ENCODE peak calls at places on chromosome 10, in ten cellular contexts. One of them, this sample, is unnamed.

GRCh38 chr10:3776796-3777571 is 8.0 kb downstream of the KLF6 start:
- DNase-seq in stomach: peak; percentile 71
- DNase-seq in stimulated activated CD8-positive, alpha-beta memory T cell treated with anti-CD3 and anti-CD28 coated beads, Interleukin-2, amount 100 ng/mL, for 1 hour: no peak
- DNase-seq in neuronal stem cell: no peak
- DNase-seq in kidney epithelial cell: no peak
- DNase-seq in SHP77 treated with DMSO at 0.1 percent for 48 hours: no peak
- DNase-seq in psoas muscle: peak; percentile 40
- DNase-seq in thoracic aorta: peak; percentile 76
- DNase-seq in substantia nigra: no peak
- DNase-seq in SK-N-DZ: no peak
- DNase-seq in this sample: no peak

GRCh38 chr10:120478401-120478800 is 21.4 kb downstream of the PLPP4 start:
- DNase-seq in neuronal stem cell: no peak
- DNase-seq in psoas muscle: no peak
- DNase-seq in SK-N-DZ: no peak
- DNase-seq in thoracic aorta: no peak
- DNase-seq in stimulated activated CD8-positive, alpha-beta memory T cell treated with anti-CD3 and anti-CD28 coated beads, Interleukin-2, amount 100 ng/mL, for 1 hour: no peak
- DNase-seq in substantia nigra: no peak
- DNase-seq in kidney epithelial cell: no peak
- DNase-seq in stomach: no peak
- DNase-seq in SHP77 treated with DMSO at 0.1 percent for 48 hours: no peak
- DNase-seq in this sample: no peak

GRCh38 chr10:32417906-32418547 is 27.9 kb upstream of the CCDC7 start:
- DNase-seq in stomach: no peak
- DNase-seq in kidney epithelial cell: no peak
- DNase-seq in stimulated activated CD8-positive, alpha-beta memory T cell treated with anti-CD3 and anti-CD28 coated beads, Interleukin-2, amount 100 ng/mL, for 1 hour: no peak
- DNase-seq in SHP77 treated with DMSO at 0.1 percent for 48 hours: no peak
- DNase-seq in psoas muscle: no peak
- DNase-seq in SK-N-DZ: no peak
- DNase-seq in substantia nigra: no peak
- DNase-seq in neuronal stem cell: no peak
- DNase-seq in thoracic aorta: no peak
- DNase-seq in this sample: no peak

GRCh38 chr10:17409170-17409733 is 45.1 kb downstream of the ST8SIA6 start:
- DNase-seq in kidney epithelial cell: no peak
- DNase-seq in neuronal stem cell: no peak
- DNase-seq in stomach: no peak
- DNase-seq in stimulated activated CD8-positive, alpha-beta memory T cell treated with anti-CD3 and anti-CD28 coated beads, Interleukin-2, amount 100 ng/mL, for 1 hour: no peak
- DNase-seq in SHP77 treated with DMSO at 0.1 percent for 48 hours: no peak
- DNase-seq in substantia nigra: no peak
- DNase-seq in psoas muscle: no peak
- DNase-seq in SK-N-DZ: no peak
- DNase-seq in thoracic aorta: no peak
- DNase-seq in this sample: no peak

GRCh38 chr10:16909961-16910794 is 93.0 kb upstream of the RSU1 start:
- DNase-seq in stimulated activated CD8-positive, alpha-beta memory T cell treated with anti-CD3 and anti-CD28 coated beads, Interleukin-2, amount 100 ng/mL, for 1 hour: no peak
- DNase-seq in psoas muscle: no peak
- DNase-seq in SK-N-DZ: no peak
- DNase-seq in neuronal stem cell: no peak
- DNase-seq in thoracic aorta: no peak
- DNase-seq in substantia nigra: no peak
- DNase-seq in SHP77 treated with DMSO at 0.1 percent for 48 hours: no peak
- DNase-seq in stomach: no peak
- DNase-seq in kidney epithelial cell: no peak
- DNase-seq in this sample: no peak

GRCh38 chr10:82934429-82934828 is 1059.4 kb downstream of the NRG3 start:
- DNase-seq in thoracic aorta: no peak
- DNase-seq in stomach: no peak
- DNase-seq in psoas muscle: no peak
- DNase-seq in SHP77 treated with DMSO at 0.1 percent for 48 hours: no peak
- DNase-seq in kidney epithelial cell: no peak
- DNase-seq in neuronal stem cell: no peak
- DNase-seq in substantia nigra: no peak
- DNase-seq in stimulated activated CD8-positive, alpha-beta memory T cell treated with anti-CD3 and anti-CD28 coated beads, Interleukin-2, amount 100 ng/mL, for 1 hour: no peak
- DNase-seq in SK-N-DZ: peak; percentile 14
- DNase-seq in this sample: peak; percentile 10

GRCh38 chr10:102776779-102777417 is 33.1 kb downstream of the WBP1L start:
- DNase-seq in stimulated activated CD8-positive, alpha-beta memory T cell treated with anti-CD3 and anti-CD28 coated beads, Interleukin-2, amount 100 ng/mL, for 1 hour: no peak
- DNase-seq in thoracic aorta: peak; percentile 85
- DNase-seq in SHP77 treated with DMSO at 0.1 percent for 48 hours: no peak
- DNase-seq in neuronal stem cell: peak; percentile 56
- DNase-seq in substantia nigra: peak; percentile 26
- DNase-seq in stomach: peak; percentile 71
- DNase-seq in psoas muscle: peak; percentile 85
- DNase-seq in kidney epithelial cell: peak; percentile 98
- DNase-seq in SK-N-DZ: no peak
- DNase-seq in this sample: peak; percentile 89

GRCh38 chr10:87053121-87053520 is 33.0 kb downstream of the FAM25A start:
- DNase-seq in SHP77 treated with DMSO at 0.1 percent for 48 hours: no peak
- DNase-seq in stimulated activated CD8-positive, alpha-beta memory T cell treated with anti-CD3 and anti-CD28 coated beads, Interleukin-2, amount 100 ng/mL, for 1 hour: no peak
- DNase-seq in thoracic aorta: no peak
- DNase-seq in substantia nigra: peak; percentile 20
- DNase-seq in neuronal stem cell: no peak
- DNase-seq in SK-N-DZ: no peak
- DNase-seq in kidney epithelial cell: no peak
- DNase-seq in stomach: peak; percentile 45
- DNase-seq in psoas muscle: no peak
- DNase-seq in this sample: no peak

GRCh38 chr10:52906046-52906445 is 133.5 kb upstream of the MBL2 start:
- DNase-seq in kidney epithelial cell: peak; percentile 28
- DNase-seq in substantia nigra: no peak
- DNase-seq in SK-N-DZ: no peak
- DNase-seq in stomach: no peak
- DNase-seq in psoas muscle: no peak
- DNase-seq in SHP77 treated with DMSO at 0.1 percent for 48 hours: no peak
- DNase-seq in thoracic aorta: no peak
- DNase-seq in stimulated activated CD8-positive, alpha-beta memory T cell treated with anti-CD3 and anti-CD28 coated beads, Interleukin-2, amount 100 ng/mL, for 1 hour: no peak
- DNase-seq in neuronal stem cell: no peak
- DNase-seq in this sample: no peak

GRCh38 chr10:35259769-35260397 is 76.4 kb upstream of the CCNY start:
- DNase-seq in SHP77 treated with DMSO at 0.1 percent for 48 hours: no peak
- DNase-seq in SK-N-DZ: no peak
- DNase-seq in kidney epithelial cell: peak; percentile 90
- DNase-seq in stomach: no peak
- DNase-seq in psoas muscle: no peak
- DNase-seq in neuronal stem cell: no peak
- DNase-seq in stimulated activated CD8-positive, alpha-beta memory T cell treated with anti-CD3 and anti-CD28 coated beads, Interleukin-2, amount 100 ng/mL, for 1 hour: no peak
- DNase-seq in thoracic aorta: no peak
- DNase-seq in substantia nigra: no peak
- DNase-seq in this sample: no peak

GRCh38 chr10:60186315-60187071 is 203.2 kb downstream of the ANK3 start:
- DNase-seq in thoracic aorta: no peak
- DNase-seq in substantia nigra: no peak
- DNase-seq in SHP77 treated with DMSO at 0.1 percent for 48 hours: no peak
- DNase-seq in SK-N-DZ: no peak
- DNase-seq in stimulated activated CD8-positive, alpha-beta memory T cell treated with anti-CD3 and anti-CD28 coated beads, Interleukin-2, amount 100 ng/mL, for 1 hour: no peak
- DNase-seq in psoas muscle: no peak
- DNase-seq in kidney epithelial cell: no peak
- DNase-seq in stomach: peak; percentile 59
- DNase-seq in neuronal stem cell: no peak
- DNase-seq in this sample: no peak

GRCh38 chr10:46069771-46070463 is 23.8 kb upstream of the MSMB start:
- DNase-seq in stimulated activated CD8-positive, alpha-beta memory T cell treated with anti-CD3 and anti-CD28 coated beads, Interleukin-2, amount 100 ng/mL, for 1 hour: no peak
- DNase-seq in kidney epithelial cell: no peak
- DNase-seq in thoracic aorta: no peak
- DNase-seq in substantia nigra: no peak
- DNase-seq in psoas muscle: no peak
- DNase-seq in SK-N-DZ: no peak
- DNase-seq in SHP77 treated with DMSO at 0.1 percent for 48 hours: no peak
- DNase-seq in neuronal stem cell: no peak
- DNase-seq in stomach: no peak
- DNase-seq in this sample: no peak

GRCh38 chr10:120514035-120514620 is 57.1 kb downstream of the PLPP4 start:
- DNase-seq in stomach: no peak
- DNase-seq in SK-N-DZ: peak; percentile 59
- DNase-seq in thoracic aorta: no peak
- DNase-seq in kidney epithelial cell: no peak
- DNase-seq in SHP77 treated with DMSO at 0.1 percent for 48 hours: no peak
- DNase-seq in psoas muscle: no peak
- DNase-seq in neuronal stem cell: peak; percentile 70
- DNase-seq in substantia nigra: no peak
- DNase-seq in stimulated activated CD8-positive, alpha-beta memory T cell treated with anti-CD3 and anti-CD28 coated beads, Interleukin-2, amount 100 ng/mL, for 1 hour: no peak
- DNase-seq in this sample: peak; percentile 44

GRCh38 chr10:28796606-28797512 is 119.5 kb downstream of the BAMBI start:
- DNase-seq in psoas muscle: peak; percentile 44
- DNase-seq in stomach: peak; percentile 34
- DNase-seq in substantia nigra: no peak
- DNase-seq in SHP77 treated with DMSO at 0.1 percent for 48 hours: no peak
- DNase-seq in SK-N-DZ: no peak
- DNase-seq in kidney epithelial cell: no peak
- DNase-seq in neuronal stem cell: no peak
- DNase-seq in thoracic aorta: peak; percentile 31
- DNase-seq in stimulated activated CD8-positive, alpha-beta memory T cell treated with anti-CD3 and anti-CD28 coated beads, Interleukin-2, amount 100 ng/mL, for 1 hour: no peak
- DNase-seq in this sample: no peak

GRCh38 chr10:67883710-67884312 is 645 bp upstream of the SIRT1 start:
- DNase-seq in stomach: no peak
- DNase-seq in SK-N-DZ: no peak
- DNase-seq in neuronal stem cell: no peak
- DNase-seq in thoracic aorta: no peak
- DNase-seq in stimulated activated CD8-positive, alpha-beta memory T cell treated with anti-CD3 and anti-CD28 coated beads, Interleukin-2, amount 100 ng/mL, for 1 hour: no peak
- DNase-seq in psoas muscle: no peak
- DNase-seq in SHP77 treated with DMSO at 0.1 percent for 48 hours: no peak
- DNase-seq in kidney epithelial cell: no peak
- DNase-seq in substantia nigra: no peak
- DNase-seq in this sample: no peak

GRCh38 chr10:103667390-103667789 is 173.9 kb downstream of the NEURL1 start:
- DNase-seq in substantia nigra: no peak
- DNase-seq in SK-N-DZ: no peak
- DNase-seq in thoracic aorta: no peak
- DNase-seq in kidney epithelial cell: no peak
- DNase-seq in SHP77 treated with DMSO at 0.1 percent for 48 hours: no peak
- DNase-seq in stimulated activated CD8-positive, alpha-beta memory T cell treated with anti-CD3 and anti-CD28 coated beads, Interleukin-2, amount 100 ng/mL, for 1 hour: no peak
- DNase-seq in stomach: no peak
- DNase-seq in psoas muscle: no peak
- DNase-seq in neuronal stem cell: no peak
- DNase-seq in this sample: no peak

GRCh38 chr10:131533846-131534526 is 222.5 kb upstream of the TCERG1L start:
- DNase-seq in psoas muscle: no peak
- DNase-seq in kidney epithelial cell: no peak
- DNase-seq in thoracic aorta: no peak
- DNase-seq in neuronal stem cell: no peak
- DNase-seq in stomach: no peak
- DNase-seq in stimulated activated CD8-positive, alpha-beta memory T cell treated with anti-CD3 and anti-CD28 coated beads, Interleukin-2, amount 100 ng/mL, for 1 hour: no peak
- DNase-seq in substantia nigra: no peak
- DNase-seq in SHP77 treated with DMSO at 0.1 percent for 48 hours: no peak
- DNase-seq in SK-N-DZ: no peak
- DNase-seq in this sample: no peak

GRCh38 chr10:109393425-109393824 is 529.9 kb downstream of the XPNPEP1 start:
- DNase-seq in stimulated activated CD8-positive, alpha-beta memory T cell treated with anti-CD3 and anti-CD28 coated beads, Interleukin-2, amount 100 ng/mL, for 1 hour: no peak
- DNase-seq in SHP77 treated with DMSO at 0.1 percent for 48 hours: no peak
- DNase-seq in thoracic aorta: no peak
- DNase-seq in kidney epithelial cell: no peak
- DNase-seq in stomach: no peak
- DNase-seq in neuronal stem cell: no peak
- DNase-seq in SK-N-DZ: no peak
- DNase-seq in psoas muscle: no peak
- DNase-seq in substantia nigra: no peak
- DNase-seq in this sample: no peak

GRCh38 chr10:6069101-6069931 is 7.1 kb upstream of the IL2RA start:
- DNase-seq in SHP77 treated with DMSO at 0.1 percent for 48 hours: no peak
- DNase-seq in psoas muscle: no peak
- DNase-seq in stomach: no peak
- DNase-seq in stimulated activated CD8-positive, alpha-beta memory T cell treated with anti-CD3 and anti-CD28 coated beads, Interleukin-2, amount 100 ng/mL, for 1 hour: no peak
- DNase-seq in kidney epithelial cell: no peak
- DNase-seq in neuronal stem cell: no peak
- DNase-seq in SK-N-DZ: no peak
- DNase-seq in substantia nigra: no peak
- DNase-seq in thoracic aorta: no peak
- DNase-seq in this sample: no peak